ENCODE peak calls at places on chromosome 9, in five cellular contexts. L, D, N, I and T are unnamed samples. For H3K9me2, the result is how much of the 10 kb centered on the place peaks cover.

GRCh38 chr9:95793924-95794828 is 81.3 kb upstream of the ERCC6L2 start:
- DNase-seq in L (no peak), D (no peak), N (peak), I (peak), T (no peak)

GRCh38 chr9:93270976-93271375 is 87.0 kb downstream of the WNK2 start:
- DNase-seq in L (no peak), D (peak), N (no peak), I (no peak), T (no peak)

GRCh38 chr9:129557192-129558036 is 63.5 kb downstream of the C9orf50 start:
- DNase-seq in L (peak), D (no peak), N (no peak), I (peak), T (no peak)

GRCh38 chr9:89738137-89738932 is 133.5 kb downstream of the GADD45G start:
- DNase-seq in L (peak), D (no peak), N (no peak), I (no peak), T (no peak)

GRCh38 chr9:127586096-127586495 is 26.0 kb upstream of the STXBP1 start:
- DNase-seq in L (no peak), D (no peak), N (no peak), I (no peak), T (no peak)

GRCh38 chr9:116546711-116547581 is 140.2 kb upstream of the TRIM32 start:
- DNase-seq in L (no peak), D (no peak), N (peak), I (peak), T (no peak)

GRCh38 chr9:130845254-130845653 is 10.2 kb downstream of the ABL1 start:
- DNase-seq in L (no peak), D (no peak), N (no peak), I (no peak), T (no peak)

GRCh38 chr9:7246917-7247538 is 489.3 kb downstream of the KDM4C start:
- DNase-seq in L (no peak), D (no peak), N (peak), I (no peak), T (no peak)

GRCh38 chr9:72271617-72272478 is 93.2 kb downstream of the ZFAND5 start:
- DNase-seq in L (peak), D (peak), N (peak), I (peak), T (peak)

GRCh38 chr9:121674952-121675351 is 23.5 kb downstream of the DAB2IP start:
- DNase-seq in L (peak), D (no peak), N (peak), I (no peak), T (no peak)

GRCh38 chr9:80410106-80410505 is 838.3 kb downstream of the TLE4 start:
- DNase-seq in L (peak), D (no peak), N (no peak), I (no peak), T (no peak)

GRCh38 chr9:95224371-95225015 is 93.0 kb downstream of the FANCC start:
- DNase-seq in L (no peak), D (no peak), N (peak), I (no peak), T (no peak)

GRCh38 chr9:88980732-88981336 is 10.4 kb upstream of the S1PR3 start:
- DNase-seq in L (no peak), D (no peak), N (peak), I (no peak), T (no peak)

GRCh38 chr9:137825324-137825991 is 52.1 kb upstream of the CACNA1B start:
- DNase-seq in L (no peak), D (no peak), N (no peak), I (no peak), T (no peak)

DNA sequence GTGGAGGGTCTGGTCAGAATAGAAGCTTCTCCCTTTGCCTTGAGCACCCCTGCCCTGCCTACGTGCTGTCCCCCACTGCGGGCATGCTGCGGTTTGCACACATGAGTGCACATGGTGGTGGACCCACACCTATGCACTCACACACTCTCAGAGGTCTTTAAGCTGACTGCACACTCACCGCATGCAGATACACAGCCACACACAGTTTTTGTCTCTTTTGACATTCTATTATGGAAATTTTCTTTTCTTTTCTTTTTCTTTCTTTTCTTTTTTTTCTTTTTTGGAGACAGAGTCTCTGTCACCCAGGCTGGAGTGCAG is 585 bp upstream of the ARID3C start:
- DNase-seq in L (no peak), D (no peak), N (no peak), I (no peak), T (peak)
- H3K4me3 ChIP-seq in L (peak), D (peak), N (peak), I (no peak), T (no peak)

DNA sequence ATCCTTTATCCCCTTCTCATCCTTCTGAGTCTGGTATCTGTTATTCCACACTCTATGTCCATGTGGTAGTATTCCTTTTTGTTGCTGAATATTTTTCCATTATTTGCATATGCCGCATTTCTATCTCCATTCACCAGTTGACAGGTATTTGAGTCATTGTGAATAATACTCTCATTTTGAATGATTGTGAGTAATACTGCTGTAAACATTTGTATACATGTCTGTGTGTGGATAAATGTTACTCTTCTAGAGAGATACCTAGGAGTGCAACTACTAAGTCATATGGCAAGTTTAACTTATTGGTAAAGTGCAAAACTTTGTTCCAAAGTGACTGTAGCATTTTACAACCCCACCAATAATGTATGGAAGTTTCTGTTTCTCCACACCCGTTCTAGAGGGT is 15.6 kb downstream of the RIC1 start:
- DNase-seq in L (no peak), D (no peak), N (peak), I (no peak), T (no peak)
- H3K9me2 ChIP-seq in L (under half), D (under half), N (under half), I (under half), T (under half)

DNA sequence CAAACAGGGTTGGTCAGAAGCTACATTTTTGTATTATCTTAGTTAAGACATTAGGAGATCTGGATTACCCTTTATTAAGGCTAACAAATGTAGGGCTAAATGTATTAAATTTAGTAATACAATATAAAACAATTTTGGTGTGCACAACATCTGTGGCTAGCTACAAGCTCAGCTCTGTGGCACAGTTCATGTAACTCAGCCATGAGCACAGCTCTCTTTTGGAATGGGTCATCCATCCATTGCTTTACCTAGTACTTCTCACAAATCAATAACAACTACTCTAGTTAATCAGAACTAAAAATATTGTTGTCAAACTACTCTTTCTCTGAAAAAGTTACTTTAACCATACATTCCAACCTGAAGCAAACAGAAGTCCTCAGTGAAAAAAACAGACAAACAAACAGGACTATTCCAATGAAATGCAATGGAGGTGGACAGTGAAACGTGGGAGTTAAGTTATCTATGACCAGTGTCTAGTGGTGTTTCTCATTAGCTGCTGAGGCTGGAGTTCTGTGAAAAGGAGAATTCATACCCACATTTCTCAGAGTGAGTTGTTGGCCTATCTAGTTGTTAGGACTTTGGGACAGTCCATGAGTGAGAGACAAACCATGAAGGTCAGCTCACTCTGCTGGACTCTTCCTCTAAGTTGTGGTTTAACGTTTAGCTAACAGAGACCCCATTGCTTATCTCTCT is 55.1 kb downstream of the PIP5K1B start:
- DNase-seq in L (no peak), D (no peak), N (no peak), I (no peak), T (no peak)
- H3K4me3 ChIP-seq in L (no peak), D (no peak), N (no peak), I (no peak), T (no peak)

GRCh38 chr9:10015755-10016154 is 597.0 kb downstream of the PTPRD start:
- DNase-seq in L (no peak), D (no peak), N (no peak), I (no peak), T (no peak)
- H3K9me2 ChIP-seq in L (under half), D (under half), N (under half), I (under half), T (under half)

GRCh38 chr9:32255026-32255425 is 129.4 kb upstream of the ACO1 start:
- DNase-seq in L (no peak), D (no peak), N (no peak), I (no peak), T (no peak)

GRCh38 chr9:32248189-32248712 is 136.2 kb upstream of the ACO1 start:
- DNase-seq in L (no peak), D (no peak), N (no peak), I (no peak), T (no peak)

GRCh38 chr9:32247173-32247572 is 137.3 kb upstream of the ACO1 start:
- DNase-seq in L (no peak), D (no peak), N (no peak), I (no peak), T (no peak)

DNA sequence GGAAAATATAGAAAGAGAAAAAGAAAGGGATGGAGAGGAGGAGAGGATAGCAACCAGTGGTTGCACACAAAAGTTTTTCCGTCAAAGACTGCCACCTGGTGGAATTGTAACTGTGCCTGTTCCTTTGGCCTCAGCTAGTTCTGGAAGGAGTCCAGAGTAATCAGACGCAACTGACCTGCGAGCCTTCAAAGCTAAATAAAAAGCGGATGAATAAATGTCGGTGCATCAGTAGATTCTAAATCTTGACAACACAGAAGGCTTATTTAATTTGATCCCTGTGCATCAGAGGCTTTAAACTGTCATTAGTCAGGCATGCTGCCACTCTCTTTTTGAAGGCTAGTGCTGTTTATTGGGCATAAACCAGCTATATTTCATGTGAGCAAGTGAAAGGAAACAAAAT is 132.9 kb upstream of the ACO1 start:
- DNase-seq in L (peak), D (peak), N (peak), I (peak), T (peak)
- H3K4me3 ChIP-seq in L (no peak), D (peak), N (no peak), I (no peak), T (no peak)